ENCODE peak calls at places on chromosomes 6 and 20, in six cellular contexts. E is GM12891, Z is HepG2, O is H1, H is GM12878, A is K562. Y is an unnamed sample.

GRCh38 chr6:150666071-150666470 is 66.4 kb downstream of the PLEKHG1 start:
- DNase-seq in E (no peak), Z (no peak), O (no peak), H (no peak), A (no peak), Y (no peak)

GRCh38 chr6:16822529-16822928 is 61.3 kb upstream of the ATXN1 start:
- DNase-seq in E (no peak), Z (no peak), O (no peak), H (no peak), A (no peak), Y (no peak)

GRCh38 chr6:157235600-157236039 is 87.7 kb downstream of the TMEM242 start:
- DNase-seq in E (peak), Z (peak), O (no peak), H (no peak), A (no peak), Y (peak)

GRCh38 chr20:57587278-57587988 is 26.5 kb downstream of the PCK1 start:
- DNase-seq in E (no peak), Z (peak), O (no peak), H (no peak), A (no peak), Y (no peak)

GRCh38 chr6:109093732-109094131 is 914 bp downstream of the SESN1 start:
- DNase-seq in E (no peak), Z (no peak), O (no peak), H (no peak), A (no peak), Y (no peak)

GRCh38 chr6:157536218-157536534 is 155.2 kb downstream of the ZDHHC14 start:
- DNase-seq in E (no peak), Z (no peak), O (no peak), H (no peak), A (no peak), Y (no peak)

GRCh38 chr6:26118999-26119398 is 31.8 kb downstream of the HFE start:
- DNase-seq in E (no peak), Z (peak), O (no peak), H (no peak), A (no peak), Y (no peak)

GRCh38 chr6:74466572-74466971 is 739.3 kb downstream of the COL12A1 start:
- DNase-seq in E (no peak), Z (no peak), O (no peak), H (no peak), A (no peak), Y (no peak)

GRCh38 chr20:34001378-34001777 is 7.7 kb downstream of the RALY start:
- DNase-seq in E (no peak), Z (no peak), O (no peak), H (no peak), A (no peak), Y (no peak)

GRCh38 chr6:170080169-170080827 is 210.6 kb downstream of the DLL1 start:
- DNase-seq in E (no peak), Z (no peak), O (no peak), H (no peak), A (no peak), Y (no peak)

GRCh38 chr6:14121936-14122344 is 4.4 kb downstream of the CD83 start:
- DNase-seq in E (no peak), Z (no peak), O (no peak), H (peak), A (no peak), Y (peak)

GRCh38 chr20:61567204-61567603 is 315.1 kb downstream of the CDH4 start:
- DNase-seq in E (no peak), Z (peak), O (no peak), H (no peak), A (no peak), Y (no peak)

GRCh38 chr20:17679786-17680127 is 2.3 kb downstream of the RRBP1 start:
- DNase-seq in E (no peak), Z (no peak), O (no peak), H (no peak), A (no peak), Y (no peak)

GRCh38 chr20:17681741-17682102 is 320 bp downstream of the RRBP1 start:
- DNase-seq in E (no peak), Z (no peak), O (no peak), H (no peak), A (peak), Y (no peak)

GRCh38 chr20:17680836-17681740 is 954 bp downstream of the RRBP1 start:
- DNase-seq in E (peak), Z (peak), O (peak), H (no peak), A (peak), Y (peak)

GRCh38 chr20:17678886-17679285 is 3.2 kb downstream of the RRBP1 start:
- DNase-seq in E (no peak), Z (no peak), O (no peak), H (no peak), A (no peak), Y (no peak)

DNA sequence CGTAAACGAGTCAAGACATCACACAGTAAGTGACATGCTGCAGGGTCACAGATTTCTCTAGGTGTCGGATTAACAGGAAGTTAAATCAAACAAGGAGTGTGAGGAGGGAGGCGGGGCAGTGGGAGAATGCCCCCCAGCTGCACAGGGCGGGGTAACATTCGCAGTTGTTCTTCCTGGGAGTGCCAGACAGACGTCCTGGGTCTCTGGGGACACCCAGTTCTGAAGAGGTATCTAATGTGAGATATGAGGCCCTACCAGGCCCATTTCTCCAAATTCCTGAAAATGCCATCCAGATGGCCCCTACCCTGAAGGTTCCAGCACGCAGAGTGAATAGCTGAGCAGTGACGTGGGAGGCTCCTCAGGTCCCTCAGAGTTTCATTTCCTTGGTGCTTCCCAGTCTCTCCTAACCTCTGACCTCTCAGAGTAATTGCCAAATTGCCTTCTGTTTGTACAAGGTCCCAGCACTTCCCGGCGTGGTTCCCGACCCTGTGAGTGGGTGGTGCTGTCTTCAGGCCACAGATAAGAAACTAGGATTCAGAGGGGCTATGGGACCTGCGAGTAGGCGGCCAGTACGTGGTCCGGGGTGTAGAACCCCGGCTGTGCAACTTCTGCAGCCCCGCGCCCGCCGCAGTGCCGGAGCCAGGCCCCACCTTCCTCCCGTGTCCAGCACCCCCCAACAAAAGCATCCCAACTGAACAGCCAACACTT is 1.8 kb downstream of the RRBP1 start:
- DNase-seq in E (no peak), Z (peak), O (no peak), H (no peak), A (no peak), Y (no peak)
- TF ChIP-seq TAF1 in E (no peak), Z (peak), O (no peak), H (no peak), A (no peak), Y (no peak)

GRCh38 chr6:32177182-32177787 is 920 bp upstream of the RNF5 start:
- DNase-seq in E (no peak), Z (no peak), O (peak), H (no peak), A (peak), Y (no peak)

GRCh38 chr6:32179746-32180405 is 1.7 kb downstream of the RNF5 start:
- DNase-seq in E (no peak), Z (no peak), O (no peak), H (no peak), A (no peak), Y (no peak)

GRCh38 chr6:32176476-32177181 is 745 bp upstream of the AGPAT1 start:
- DNase-seq in E (no peak), Z (no peak), O (peak), H (no peak), A (no peak), Y (no peak)

GRCh38 chr6:32177788-32178546 is at the start of gene RNF5:
- DNase-seq in E (peak), Z (peak), O (peak), H (peak), A (peak), Y (peak)

GRCh38 chr6:32178547-32179440 is 589 bp downstream of the RNF5 start:
- DNase-seq in E (no peak), Z (no peak), O (no peak), H (no peak), A (peak), Y (no peak)
- TF ChIP-seq POLR2AphosphoS5 in E (no peak), Z (no peak), O (no peak), H (peak), A (no peak), Y (no peak)

DNA sequence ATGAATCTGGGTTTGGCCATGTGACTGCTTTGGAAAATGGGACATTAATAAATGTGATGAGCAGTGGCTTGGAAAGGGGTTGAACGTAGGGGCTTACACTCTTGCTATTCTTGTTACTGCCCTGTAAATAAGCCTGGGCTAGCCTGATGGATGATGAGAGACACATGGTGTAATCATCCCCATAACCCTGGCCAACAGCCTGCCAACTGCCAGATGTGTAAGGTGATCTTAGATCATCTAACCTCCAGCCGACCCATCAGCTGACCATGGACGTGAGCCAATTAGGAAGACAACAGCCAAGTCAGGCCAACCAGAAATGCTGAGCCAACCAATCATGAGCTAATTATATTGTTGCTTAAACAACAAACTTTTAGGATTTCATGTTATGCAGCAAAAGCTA is 25.2 kb downstream of the FBXO30 start:
- DNase-seq in E (no peak), Z (no peak), O (no peak), H (no peak), A (no peak), Y (no peak)
- TF ChIP-seq POLR2A in E (no peak), Z (no peak), O (no peak), H (no peak), A (no peak), Y (no peak)

DNA sequence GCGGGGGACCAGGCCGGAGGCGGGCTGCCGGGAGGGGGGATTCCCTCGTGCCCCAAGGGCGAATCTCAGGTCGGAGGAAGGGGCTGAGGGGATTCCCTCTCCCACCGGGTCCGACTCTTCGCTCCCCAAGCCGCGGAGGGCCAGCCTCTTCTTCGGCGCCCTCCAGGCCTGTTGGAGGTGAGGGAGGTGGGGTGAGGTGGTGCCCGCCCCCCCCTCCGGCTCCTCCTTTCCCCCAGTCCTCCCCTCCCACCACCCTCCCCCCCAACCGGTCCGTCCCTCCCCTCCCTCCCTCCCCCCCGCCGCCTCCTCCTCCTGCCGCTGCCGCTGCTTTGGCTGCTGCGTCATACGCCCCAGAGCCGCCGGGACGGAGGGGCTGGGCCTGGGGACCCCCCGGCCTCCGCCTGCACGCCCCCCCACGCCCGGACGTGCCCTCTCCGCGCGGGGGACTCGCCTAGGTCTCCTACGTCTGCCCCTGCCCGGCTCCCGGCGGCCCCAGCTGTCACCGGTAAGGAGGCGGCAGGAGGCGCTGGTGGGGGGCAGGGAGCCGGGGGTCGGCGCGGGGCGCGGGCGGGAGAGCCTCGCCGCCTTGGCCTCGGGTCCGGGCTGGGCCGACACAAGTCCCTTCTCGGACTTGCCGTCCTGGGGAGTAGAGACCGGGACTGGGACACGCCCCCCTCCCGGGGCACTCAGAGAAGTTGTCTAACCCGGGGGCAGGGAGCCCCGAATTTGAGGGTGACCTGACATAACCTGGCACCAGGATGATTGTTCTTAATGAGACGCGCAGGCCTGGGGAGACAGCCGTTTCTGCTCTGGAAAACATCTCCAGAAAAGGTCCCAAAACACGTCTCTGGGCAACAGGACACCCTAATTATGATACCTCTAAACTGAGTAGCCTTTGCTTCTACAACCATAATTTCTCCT is at the start of gene PHF1:
- DNase-seq in E (peak), Z (no peak), O (peak), H (no peak), A (peak), Y (peak)
- TF ChIP-seq TAF1 in E (no peak), Z (no peak), O (peak), H (no peak), A (peak), Y (no peak)

DNA sequence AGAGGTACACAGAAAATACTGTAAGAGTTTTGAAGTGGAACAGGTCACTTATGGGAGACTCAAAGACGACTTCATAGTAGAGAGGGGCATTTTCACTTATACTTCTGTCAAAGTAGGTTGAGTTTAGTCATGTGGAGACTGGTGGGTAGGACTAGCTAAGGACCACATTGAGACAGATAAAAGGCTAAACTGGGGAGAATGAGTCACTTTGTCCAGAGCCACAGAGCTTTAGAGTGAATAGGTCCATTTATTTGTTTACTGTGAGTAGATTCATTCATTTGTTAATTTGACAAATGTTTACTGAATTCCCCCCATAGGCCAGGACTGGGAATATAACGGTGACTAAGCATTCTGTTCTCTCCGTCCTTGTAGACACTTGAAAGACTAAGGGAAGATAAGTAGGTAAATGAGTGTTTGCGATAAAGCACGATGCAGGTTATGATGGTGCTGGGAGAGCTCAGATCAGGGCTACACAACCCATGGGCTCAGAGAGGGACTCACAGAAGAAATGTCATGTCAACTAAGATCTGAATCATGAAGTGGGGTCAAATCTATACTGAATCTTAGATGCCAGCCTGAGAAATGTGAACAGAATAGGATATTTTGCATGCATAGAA is 699.6 kb upstream of the ID4 start:
- DNase-seq in E (no peak), Z (no peak), O (no peak), H (no peak), A (no peak), Y (no peak)
- TF ChIP-seq POLR2AphosphoS5 in E (no peak), Z (no peak), O (no peak), H (no peak), A (no peak), Y (no peak)

GRCh38 chr6:145060687-145061086 is 674.6 kb downstream of the EPM2A start:
- DNase-seq in E (no peak), Z (no peak), O (no peak), H (no peak), A (no peak), Y (no peak)

GRCh38 chr6:145051661-145052060 is 683.7 kb downstream of the EPM2A start:
- DNase-seq in E (no peak), Z (no peak), O (no peak), H (no peak), A (no peak), Y (no peak)

DNA sequence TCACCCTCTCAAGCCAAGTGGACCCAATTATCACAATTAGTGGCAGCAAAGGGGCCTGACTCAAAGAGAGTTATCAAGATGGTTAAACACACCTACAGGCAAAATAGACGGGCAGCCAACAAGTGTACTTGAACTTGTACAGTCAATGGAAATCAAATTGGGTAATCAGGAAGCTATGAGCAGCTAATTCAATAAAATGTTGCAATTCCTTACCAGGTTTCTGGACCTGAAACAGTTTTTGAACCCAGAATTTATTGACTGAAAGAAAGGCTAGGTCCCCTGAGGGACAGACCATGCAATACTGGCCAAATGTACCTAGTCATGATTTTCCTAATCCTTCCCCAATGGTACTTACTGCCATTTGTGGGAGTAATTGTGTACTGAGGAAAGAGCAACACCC is 679.8 kb downstream of the EPM2A start:
- DNase-seq in E (no peak), Z (no peak), O (no peak), H (no peak), A (no peak), Y (no peak)
- TF ChIP-seq POLR2A in E (no peak), Z (no peak), O (no peak), H (no peak), A (no peak), Y (no peak)

GRCh38 chr20:21096321-21097043 is 9.7 kb downstream of the LINC00237 start:
- DNase-seq in E (no peak), Z (peak), O (no peak), H (peak), A (peak), Y (no peak)
- TF ChIP-seq TAF1 in E (no peak), Z (no peak), O (no peak), H (no peak), A (no peak), Y (no peak)